ENCODE peak calls at places on chromosomes 6 and 20, in four cellular contexts. X is HCEC 1CT; Q is breast epithelium; Y is stimulated activated CD4-positive, alpha-beta T cell treated with anti-CD3 and anti-CD28 coated beads, Interleukin-1b, Interleukin-23, amount 100 ng/mL, for 1 hour. E is an unnamed sample.

GRCh38 chr6:45707188-45707587 is 308.5 kb downstream of the CLIC5 start:
- DNase-seq in Q (no peak), Y (no peak), X (no peak), E (no peak)

GRCh38 chr6:152271681-152272464 is 365.3 kb downstream of the SYNE1 start:
- DNase-seq in Q (no peak), X (peak), Y (no peak), E (no peak)

GRCh38 chr20:46894579-46894958 is at the start of gene EYA2:
- DNase-seq in Y (no peak), X (no peak), Q (no peak), E (no peak)

GRCh38 chr6:15483060-15483459 is 179.8 kb downstream of the DTNBP1 start:
- DNase-seq in X (peak), Y (no peak), Q (no peak), E (no peak)

GRCh38 chr6:4805553-4806307 is 29.5 kb downstream of the CDYL start:
- DNase-seq in Y (no peak), X (peak), Q (no peak), E (peak)

GRCh38 chr6:149545258-149545753 is 537 bp downstream of the PPIL4 start:
- DNase-seq in X (peak), Y (no peak), Q (no peak), E (peak)

GRCh38 chr6:1335367-1336037 is 23.6 kb downstream of the FOXQ1 start:
- DNase-seq in X (peak), Y (no peak), Q (no peak), E (no peak)

GRCh38 chr6:168007592-168008338 is 10.3 kb downstream of the KIF25 start:
- DNase-seq in X (peak), Q (no peak), Y (no peak), E (no peak)

GRCh38 chr20:49281059-49281912 is 3.4 kb upstream of the ZNFX1 start:
- DNase-seq in Y (no peak), X (peak), Q (no peak), E (no peak)

GRCh38 chr20:21981179-21981578 is 275.7 kb downstream of the PAX1 start:
- DNase-seq in Y (no peak), X (no peak), Q (no peak), E (no peak)

GRCh38 chr6:127737009-127737486 is 160.1 kb downstream of the C6orf58 start:
- DNase-seq in X (peak), Y (peak), Q (no peak), E (no peak)

GRCh38 chr20:4726710-4727391 is 5.1 kb downstream of the PRND start:
- DNase-seq in Y (no peak), X (peak), Q (no peak), E (no peak)

GRCh38 chr20:25279403-25279802 is 31.5 kb downstream of the PYGB start:
- DNase-seq in X (no peak), Q (no peak), Y (no peak), E (no peak)

GRCh38 chr6:30074331-30075093 is 1.1 kb downstream of the RNF39 start:
- DNase-seq in Y (no peak), Q (peak), X (no peak), E (no peak)